ENCODE peak calls at places on chromosomes 7 and 10, in nine cellular contexts. J is uterus; P is fibroblast of villous mesenchyme; A is heart left ventricle; D is CD8-positive, alpha-beta T cell; F is NB4; H is astrocyte of the spinal cord; Z is cardiac muscle cell; M is HCT116. G is an unnamed sample.

GRCh38 chr7:43937444-43937843 is 11.2 kb downstream of the UBE2D4 start:
- DNase-seq in J (no peak), P (no peak), A (no peak), D (no peak), F (no peak), H (no peak), Z (no peak), M (no peak), G (no peak)

GRCh38 chr7:77428777-77429231 is 12.7 kb upstream of the GSAP start:
- DNase-seq in J (no peak), P (peak; percentile 44), A (peak; percentile 37), D (peak; percentile 11), F (no peak), H (no peak), Z (peak; percentile 16), M (no peak), G (no peak)

GRCh38 chr10:97427571-97428179 is 1.7 kb downstream of the PGAM1 start:
- DNase-seq in J (no peak), P (peak; percentile 53), A (no peak), D (no peak), F (peak; percentile 58), H (peak; percentile 12), Z (peak; percentile 52), M (no peak), G (no peak)

GRCh38 chr7:1965579-1966294 is 267.0 kb downstream of the MAD1L1 start:
- DNase-seq in J (no peak), P (no peak), A (peak; percentile 89), D (no peak), F (no peak), H (no peak), Z (no peak), M (no peak), G (no peak)

GRCh38 chr10:128035557-128035973 is 90.7 kb downstream of the MKI67 start:
- DNase-seq in J (no peak), P (peak; percentile 23), A (peak; percentile 53), D (peak; percentile 56), F (peak; percentile 58), H (no peak), Z (peak; percentile 44), M (peak; percentile 21), G (no peak)

GRCh38 chr7:27179503-27180430 is 5.3 kb downstream of the HOXA11 start:
- DNase-seq in J (peak; percentile 86), P (peak; percentile 93), A (no peak), D (peak; percentile 58), F (peak; percentile 89), H (peak; percentile 55), Z (peak; percentile 63), M (no peak), G (no peak)

GRCh38 chr10:89242340-89242680 is 9.3 kb downstream of the LIPA start:
- DNase-seq in J (no peak), P (no peak), A (no peak), D (no peak), F (no peak), H (no peak), Z (no peak), M (no peak), G (no peak)

GRCh38 chr7:28176174-28176573 is 4.4 kb downstream of the JAZF1 start:
- DNase-seq in J (no peak), P (peak; percentile 50), A (no peak), D (no peak), F (no peak), H (no peak), Z (no peak), M (no peak), G (no peak)

GRCh38 chr7:4067874-4068273 is 614.2 kb upstream of the FOXK1 start:
- DNase-seq in J (no peak), P (no peak), A (no peak), D (no peak), F (no peak), H (no peak), Z (no peak), M (no peak), G (no peak)

GRCh38 chr10:54159924-54160323 is 641.1 kb downstream of the PCDH15 start:
- DNase-seq in J (no peak), P (no peak), A (no peak), D (no peak), F (no peak), H (no peak), Z (no peak), M (no peak), G (no peak)

GRCh38 chr7:100472854-100473499 is 6.0 kb downstream of the TSC22D4 start:
- DNase-seq in J (peak; percentile 65), P (peak; percentile 51), A (peak; percentile 61), D (no peak), F (peak; percentile 95), H (no peak), Z (peak; percentile 80), M (no peak), G (no peak)

GRCh38 chr10:33117816-33118215 is 159.8 kb upstream of the ITGB1 start:
- DNase-seq in J (no peak), P (no peak), A (no peak), D (peak; percentile 46), F (no peak), H (no peak), Z (no peak), M (no peak), G (no peak)

GRCh38 chr10:72460271-72460670 is 105.6 kb upstream of the DNAJB12 start:
- DNase-seq in J (no peak), P (peak; percentile 9), A (no peak), D (no peak), F (no peak), H (no peak), Z (no peak), M (no peak), G (no peak)

GRCh38 chr7:132291446-132291845 is 284.8 kb downstream of the PLXNA4 start:
- DNase-seq in J (no peak), P (no peak), A (no peak), D (no peak), F (no peak), H (no peak), Z (no peak), M (no peak), G (no peak)

GRCh38 chr10:71316081-71316785 is 2.8 kb upstream of the SLC29A3 start:
- DNase-seq in J (no peak), P (no peak), A (no peak), D (no peak), F (peak; percentile 49), H (no peak), Z (peak; percentile 25), M (no peak), G (no peak)

DNA sequence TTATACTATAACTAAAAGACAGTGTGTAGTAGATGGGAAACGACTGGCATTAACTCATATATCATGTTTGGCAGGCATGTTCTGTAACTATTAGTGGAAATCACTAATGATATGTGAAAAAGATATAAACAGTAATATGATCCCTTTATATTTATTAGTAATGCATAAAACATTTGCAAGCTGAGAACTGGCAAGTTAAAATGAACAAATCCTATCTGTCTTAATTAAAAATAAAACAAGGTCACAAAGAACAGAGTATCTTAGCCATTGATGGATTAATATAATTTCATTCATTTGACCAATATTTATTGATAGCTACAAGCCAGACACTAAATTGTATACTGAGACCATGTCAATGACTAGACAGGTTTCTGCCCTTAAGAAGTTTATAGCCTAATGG is 154.5 kb downstream of the CRPPA start:
- DNase-seq in J (no peak), P (no peak), A (no peak), D (no peak), F (no peak), H (no peak), Z (no peak), M (no peak), G (no peak)
- H3K4me3 ChIP-seq in J (no peak overlapping the region), P (no peak overlapping the region), A (no peak overlapping the region), D (no peak overlapping the region), F (no peak overlapping the region), H (no peak overlapping the region), Z (no peak overlapping the region), M (no peak overlapping the region), G (no peak overlapping the region)

GRCh38 chr7:16604054-16604453 is 41.5 kb downstream of the ANKMY2 start:
- DNase-seq in J (no peak), P (peak; percentile 41), A (no peak), D (no peak), F (peak; percentile 39), H (no peak), Z (peak; percentile 22), M (no peak), G (no peak)
- TF ChIP-seq CTCF in J (no peak), P (peak; percentile 34), A (peak; percentile 11), D (peak; percentile 21), F (no peak), H (no peak), Z (no peak), M (peak; percentile 33), G (no peak)

GRCh38 chr7:108417144-108417543 is 39.1 kb downstream of the NRCAM start:
- DNase-seq in J (no peak), P (no peak), A (no peak), D (no peak), F (no peak), H (no peak), Z (no peak), M (no peak), G (no peak)

GRCh38 chr7:108417926-108418325 is 38.3 kb downstream of the NRCAM start:
- DNase-seq in J (no peak), P (no peak), A (no peak), D (no peak), F (no peak), H (peak; percentile 41), Z (no peak), M (no peak), G (no peak)

GRCh38 chr7:108413337-108413736 is 42.9 kb downstream of the NRCAM start:
- DNase-seq in J (no peak), P (no peak), A (no peak), D (no peak), F (no peak), H (no peak), Z (no peak), M (no peak), G (no peak)

GRCh38 chr7:108413782-108414492 is 42.3 kb downstream of the NRCAM start:
- DNase-seq in J (no peak), P (no peak), A (no peak), D (no peak), F (peak; percentile 53), H (peak; percentile 87), Z (peak; percentile 30), M (no peak), G (no peak)

DNA sequence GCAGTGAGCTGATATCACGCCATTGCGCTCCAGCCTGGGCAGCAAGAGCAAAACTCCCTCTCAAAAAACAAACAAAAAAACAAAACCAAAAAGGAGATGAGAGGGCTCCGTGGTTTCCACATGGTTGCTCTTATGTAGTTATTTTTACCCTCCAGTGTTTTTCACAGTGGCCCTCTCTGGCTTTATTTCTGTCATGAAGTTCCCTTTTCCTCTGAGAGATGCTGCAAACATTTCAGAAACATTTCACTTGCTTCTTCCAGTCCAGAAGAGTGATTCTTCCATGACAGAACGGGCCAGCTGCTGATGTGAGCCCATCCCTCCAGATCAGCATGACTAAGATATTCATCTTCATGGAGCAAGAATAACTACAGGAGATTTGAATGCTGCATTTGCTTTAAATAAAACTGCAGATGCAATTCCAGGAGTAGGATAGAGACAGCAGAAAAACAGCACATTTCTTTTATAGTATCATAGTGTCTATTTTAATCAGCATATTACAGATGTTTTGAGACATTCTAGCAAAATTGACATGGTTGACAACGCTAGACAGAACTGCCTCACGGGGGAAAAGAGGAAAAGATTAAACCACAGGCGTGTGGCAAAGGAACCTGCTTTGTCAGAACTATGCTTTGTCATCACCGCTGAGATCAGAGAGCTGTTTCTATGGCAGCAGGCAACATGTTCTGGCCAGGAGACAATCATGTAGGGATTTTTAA is 40.3 kb downstream of the NRCAM start:
- DNase-seq in J (no peak), P (no peak), A (no peak), D (no peak), F (peak; percentile 80), H (peak; percentile 83), Z (peak; percentile 74), M (no peak), G (peak; percentile 40)
- H3K4me3 ChIP-seq in J (no peak overlapping the region), P (no peak overlapping the region), A (no peak overlapping the region), D (no peak overlapping the region), F (no peak overlapping the region), H (no peak overlapping the region), Z (no peak overlapping the region), M (no peak overlapping the region), G (no peak overlapping the region)

GRCh38 chr7:135704074-135704473 is 23.9 kb downstream of the SLC13A4 start:
- DNase-seq in J (no peak), P (no peak), A (no peak), D (no peak), F (peak; percentile 45), H (no peak), Z (no peak), M (no peak), G (no peak)
- TF ChIP-seq CTCF in J (no peak), P (peak; percentile 38), A (peak; percentile 26), D (no peak), F (peak; percentile 72), H (peak; percentile 29), Z (peak; percentile 34), M (peak; percentile 61), G (peak; percentile 53)